ENCODE peak calls at places on chromosomes 6 and 20, in ten cellular contexts. I, Q, G, P, T, M, S, V, F and W are unnamed samples.

GRCh38 chr20:10469599-10469998 is 34.5 kb downstream of the SLX4IP start:
- DNase-seq in F (no peak), Q (peak), S (peak), V (peak), M (peak), T (peak), P (peak), G (no peak), I (peak), W (peak)

GRCh38 chr6:129686941-129687627 is 22.9 kb downstream of the ARHGAP18 start:
- DNase-seq in S (no peak), Q (no peak), P (peak), T (no peak), G (peak), I (peak), F (no peak), M (no peak), V (no peak), W (no peak)

GRCh38 chr6:147621280-147621679 is 112.8 kb downstream of the SAMD5 start:
- DNase-seq in M (peak), T (peak), G (no peak), V (no peak), S (peak), I (no peak), F (no peak), Q (no peak), P (no peak), W (no peak)

GRCh38 chr6:9532621-9533557 is 882.0 kb downstream of the TFAP2A start:
- DNase-seq in T (peak), I (no peak), F (no peak), P (peak), V (no peak), S (no peak), M (no peak), G (no peak), Q (no peak), W (no peak)

GRCh38 chr6:11769816-11770545 is 8.6 kb downstream of the ADTRP start:
- DNase-seq in M (no peak), G (no peak), T (no peak), I (no peak), P (no peak), Q (no peak), S (no peak), F (no peak), V (no peak), W (no peak)

GRCh38 chr6:441126-441920 is 49.8 kb downstream of the IRF4 start:
- DNase-seq in S (no peak), I (no peak), F (no peak), M (no peak), G (no peak), V (no peak), T (no peak), P (no peak), Q (no peak), W (no peak)

GRCh38 chr6:43636312-43636667 is 650 bp downstream of the MAD2L1BP start:
- DNase-seq in Q (no peak), T (no peak), F (no peak), S (no peak), G (peak), P (no peak), V (no peak), M (no peak), I (peak), W (no peak)

GRCh38 chr20:38833857-38834164 is 28.3 kb downstream of the PPP1R16B start:
- DNase-seq in G (peak), P (no peak), Q (no peak), T (no peak), I (peak), V (no peak), S (no peak), M (no peak), F (no peak), W (no peak)

GRCh38 chr6:134555672-134556071 is 237.8 kb upstream of the SGK1 start:
- DNase-seq in F (no peak), I (no peak), V (no peak), M (no peak), Q (no peak), G (no peak), S (no peak), T (no peak), P (no peak), W (no peak)

GRCh38 chr6:19836799-19837510 is at the start of gene ID4:
- DNase-seq in P (peak), T (peak), S (peak), I (no peak), Q (peak), M (peak), V (no peak), G (no peak), F (peak), W (no peak)

GRCh38 chr6:35343092-35343834 is 905 bp downstream of the PPARD start:
- DNase-seq in S (peak), G (no peak), I (peak), Q (no peak), P (peak), F (peak), M (peak), V (no peak), T (no peak), W (no peak)

GRCh38 chr6:112903361-112903760 is 556.2 kb downstream of the RFPL4B start:
- DNase-seq in T (no peak), I (no peak), S (no peak), Q (no peak), G (no peak), P (no peak), F (no peak), M (no peak), V (no peak), W (no peak)

GRCh38 chr6:103672169-103672568 is 1187.5 kb downstream of the HACE1 start:
- DNase-seq in F (no peak), S (no peak), V (peak), P (peak), M (no peak), Q (no peak), T (no peak), G (no peak), I (no peak), W (no peak)

GRCh38 chr20:8291873-8292272 is 159.8 kb downstream of the PLCB1 start:
- DNase-seq in F (no peak), V (no peak), I (no peak), T (no peak), Q (no peak), S (no peak), M (no peak), P (peak), G (no peak), W (no peak)

GRCh38 chr6:39881851-39882566 is 52.3 kb downstream of the MOCS1 start:
- DNase-seq in T (no peak), S (peak), Q (no peak), P (peak), V (no peak), G (no peak), M (no peak), I (no peak), F (no peak), W (no peak)

GRCh38 chr6:148217921-148218320 is 124.7 kb upstream of the SASH1 start:
- DNase-seq in Q (no peak), M (no peak), F (no peak), T (no peak), S (no peak), I (no peak), G (no peak), V (no peak), P (no peak), W (no peak)

GRCh38 chr20:25696384-25697131 is at the start of gene ZNF337:
- DNase-seq in Q (peak), G (peak), I (peak), M (peak), V (peak), S (peak), T (peak), F (peak), P (peak), W (peak)

GRCh38 chr6:166691199-166691598 is 64.1 kb upstream of the RPS6KA2 start:
- DNase-seq in I (no peak), P (peak), Q (peak), M (peak), F (peak), T (no peak), G (no peak), S (no peak), V (peak), W (no peak)

GRCh38 chr6:1479095-1479494 is 89.7 kb downstream of the FOXF2 start:
- DNase-seq in G (no peak), I (no peak), M (no peak), S (no peak), P (peak), V (no peak), T (no peak), F (no peak), Q (no peak), W (no peak)

GRCh38 chr6:158411998-158412397 is 99.7 kb downstream of the TULP4 start:
- DNase-seq in Q (no peak), P (no peak), F (no peak), V (peak), T (no peak), G (no peak), I (no peak), S (no peak), M (no peak), W (no peak)

GRCh38 chr6:16950825-16951495 is 150.9 kb upstream of the STMND1 start:
- DNase-seq in P (no peak), T (no peak), M (no peak), Q (no peak), F (no peak), G (no peak), S (no peak), I (no peak), V (no peak), W (no peak)

GRCh38 chr6:137876547-137876946 is 9.5 kb downstream of the TNFAIP3 start:
- DNase-seq in P (no peak), F (no peak), M (no peak), S (no peak), G (no peak), V (no peak), T (no peak), I (no peak), Q (no peak), W (no peak)

GRCh38 chr20:63309261-63310071 is 16.5 kb downstream of the COL20A1 start:
- DNase-seq in T (peak), M (peak), V (no peak), P (peak), Q (no peak), F (peak), S (peak), I (peak), G (peak), W (no peak)

GRCh38 chr6:50924758-50925157 is 106.1 kb downstream of the TFAP2B start:
- DNase-seq in P (no peak), Q (no peak), T (no peak), V (no peak), I (no peak), S (no peak), F (no peak), M (no peak), G (no peak), W (no peak)

GRCh38 chr6:50927816-50928215 is 109.1 kb downstream of the TFAP2B start:
- DNase-seq in Q (no peak), V (no peak), G (no peak), S (no peak), T (no peak), F (no peak), M (no peak), I (no peak), P (no peak), W (no peak)

GRCh38 chr6:50925981-50926380 is 107.3 kb downstream of the TFAP2B start:
- DNase-seq in V (no peak), Q (no peak), P (no peak), I (no peak), T (no peak), M (no peak), F (no peak), G (no peak), S (no peak), W (no peak)

GRCh38 chr6:50925548-50925947 is 106.9 kb downstream of the TFAP2B start:
- DNase-seq in T (no peak), G (no peak), I (no peak), P (no peak), Q (no peak), V (no peak), M (no peak), S (no peak), F (no peak), W (no peak)

DNA sequence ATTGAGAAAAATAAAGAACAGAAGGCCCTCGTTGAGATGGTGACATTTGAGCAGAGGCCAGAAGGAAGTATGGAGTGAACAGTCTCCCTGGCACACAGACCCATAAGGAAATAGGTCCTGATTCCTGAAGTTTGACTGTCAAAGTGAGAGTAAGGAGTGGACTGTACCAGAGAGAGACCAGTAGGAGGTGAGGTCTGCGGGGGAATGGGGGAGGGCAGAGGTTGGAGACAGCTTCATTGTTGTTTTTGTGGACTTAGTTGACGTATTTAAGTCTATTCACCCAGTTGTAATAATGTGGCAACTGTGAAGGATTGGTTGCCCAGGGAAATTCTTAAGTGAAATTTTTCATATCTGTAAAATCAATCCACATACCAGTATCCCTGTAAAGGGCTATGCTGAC is 110.7 kb downstream of the TFAP2B start:
- DNase-seq in F (no peak), G (no peak), P (no peak), V (no peak), T (no peak), I (no peak), M (no peak), Q (no peak), S (no peak), W (no peak)
- TF ChIP-seq CTCF in F (no peak), G (no peak), P (no peak), V (no peak), T (no peak), I (no peak), M (no peak), Q (no peak), S (no peak), W (no peak)

GRCh38 chr20:53926428-53927028 is 143.9 kb downstream of the BCAS1 start:
- DNase-seq in Q (peak), P (peak), M (no peak), I (peak), V (no peak), T (peak), G (no peak), F (no peak), S (no peak), W (no peak)
- H3K4me3 ChIP-seq in Q (no peak), P (no peak), M (no peak), I (peak), V (no peak), T (no peak), G (no peak), F (no peak), S (no peak), W (no peak)

GRCh38 chr20:19056909-19057308 is 155.5 kb upstream of the SLC24A3 start:
- DNase-seq in Q (no peak), S (peak), I (peak), T (no peak), V (no peak), F (no peak), P (no peak), G (no peak), M (no peak), W (no peak)
- TF ChIP-seq CTCF in Q (no peak), S (no peak), I (peak), T (no peak), V (no peak), F (no peak), P (no peak), G (no peak), M (no peak), W (peak)

GRCh38 chr6:119148825-119149525 is 70.5 kb upstream of the FAM184A start:
- DNase-seq in V (no peak), M (no peak), F (no peak), T (no peak), P (peak), I (no peak), G (no peak), Q (no peak), S (no peak), W (no peak)
- H3K4me3 ChIP-seq in V (no peak), M (no peak), F (no peak), T (no peak), P (no peak), I (no peak), G (no peak), Q (no peak), S (no peak), W (no peak)